ENCODE peak calls at places on chromosomes 13 and 19, in nine cellular contexts. G is kidney epithelial cell, M is foreskin fibroblast, W is dorsolateral prefrontal cortex, P is breast epithelium, Q is A549, U is colonic mucosa, X is sigmoid colon, F is GM12865. S is an unnamed sample.
A peak's percentile ranks its signal among the peaks of the same experiment; 100 is the strongest.

GRCh38 chr19:55152017-55152416 is 3.0 kb upstream of the TNNT1 start:
- DNase-seq in G (no peak), M (no peak), W (no peak), P (no peak), Q (no peak), U (no peak), X (no peak), F (no peak), S (no peak)

GRCh38 chr19:42153606-42154405 is 21.6 kb upstream of the POU2F2 start:
- DNase-seq in G (no peak), M (no peak), W (no peak), P (no peak), Q (no peak), U (no peak), X (no peak), F (no peak), S (no peak)

GRCh38 chr19:12695997-12696365 is 450 bp downstream of the FBXW9 start:
- DNase-seq in G (no peak), M (no peak), W (no peak), P (no peak), Q (peak; percentile 10), U (no peak), X (no peak), F (no peak), S (no peak)

GRCh38 chr19:32471811-32472210 is 66.2 kb downstream of the DPY19L3 start:
- DNase-seq in G (no peak), M (no peak), W (no peak), P (no peak), Q (no peak), U (no peak), X (no peak), F (no peak), S (no peak)

GRCh38 chr19:14450168-14450874 is 17.2 kb downstream of the PKN1 start:
- DNase-seq in G (no peak), M (peak; percentile 60), W (no peak), P (no peak), Q (peak; percentile 56), U (peak; percentile 39), X (no peak), F (peak; percentile 71), S (peak; percentile 22)

GRCh38 chr13:104085611-104086010 is 1019.4 kb upstream of the SLC10A2 start:
- DNase-seq in G (no peak), M (no peak), W (no peak), P (no peak), Q (no peak), U (no peak), X (no peak), F (no peak), S (no peak)

GRCh38 chr13:113064534-113065405 is 40.8 kb upstream of the F7 start:
- DNase-seq in G (peak; percentile 61), M (peak; percentile 26), W (no peak), P (no peak), Q (peak; percentile 7), U (no peak), X (no peak), F (no peak), S (no peak)

GRCh38 chr19:11387154-11388034 is 3.3 kb upstream of the EPOR start:
- DNase-seq in G (no peak), M (no peak), W (no peak), P (no peak), Q (no peak), U (no peak), X (no peak), F (no peak), S (no peak)

GRCh38 chr13:98265669-98266551 is 88.8 kb upstream of the RNF113B start:
- DNase-seq in G (peak; percentile 51), M (no peak), W (no peak), P (no peak), Q (no peak), U (peak; percentile 68), X (no peak), F (no peak), S (no peak)

GRCh38 chr13:113915786-113916329 is 52.0 kb upstream of the GAS6 start:
- DNase-seq in G (no peak), M (no peak), W (no peak), P (peak; percentile 25), Q (no peak), U (peak; percentile 13), X (no peak), F (no peak), S (no peak)

GRCh38 chr19:12937243-12938053 is 961 bp upstream of the CALR start:
- DNase-seq in G (no peak), M (no peak), W (no peak), P (no peak), Q (no peak), U (peak; percentile 66), X (peak; percentile 88), F (peak; percentile 79), S (no peak)

GRCh38 chr13:51644649-51645048 is 60.4 kb downstream of the WDFY2 start:
- DNase-seq in G (no peak), M (peak; percentile 36), W (no peak), P (no peak), Q (no peak), U (no peak), X (no peak), F (peak; percentile 27), S (no peak)

GRCh38 chr19:14056741-14057356 is 5.0 kb downstream of the PALM3 start:
- DNase-seq in G (no peak), M (no peak), W (no peak), P (no peak), Q (no peak), U (no peak), X (no peak), F (no peak), S (no peak)

GRCh38 chr13:59664586-59664985 is 499.1 kb downstream of the DIAPH3 start:
- DNase-seq in G (no peak), M (no peak), W (no peak), P (no peak), Q (no peak), U (no peak), X (no peak), F (no peak), S (no peak)
- H3K4me3 ChIP-seq in G (no peak overlapping the region), M (no peak overlapping the region), W (no peak overlapping the region), P (no peak overlapping the region), Q (no peak overlapping the region), U (no peak overlapping the region), X (no peak overlapping the region), F (no peak overlapping the region), S (no peak overlapping the region)

GRCh38 chr19:45911291-45911690 is 3.3 kb downstream of the NANOS2 start:
- DNase-seq in G (no peak), M (no peak), W (no peak), P (no peak), Q (no peak), U (no peak), X (no peak), F (no peak), S (no peak)

GRCh38 chr19:45917421-45918091 is 3.0 kb upstream of the NANOS2 start:
- DNase-seq in G (no peak), M (no peak), W (no peak), P (no peak), Q (no peak), U (no peak), X (no peak), F (no peak), S (no peak)

GRCh38 chr19:45918721-45919120 is 4.1 kb upstream of the NANOS2 start:
- DNase-seq in G (no peak), M (no peak), W (no peak), P (no peak), Q (no peak), U (no peak), X (no peak), F (no peak), S (no peak)

GRCh38 chr19:45908956-45909355 is 5.6 kb downstream of the NANOS2 start:
- DNase-seq in G (no peak), M (peak; percentile 39), W (no peak), P (no peak), Q (no peak), U (no peak), X (no peak), F (no peak), S (no peak)

GRCh38 chr19:45913874-45914830 is at the start of gene NANOS2:
- DNase-seq in G (no peak), M (peak; percentile 9), W (no peak), P (no peak), Q (no peak), U (no peak), X (no peak), F (peak; percentile 23), S (no peak)
- TF ChIP-seq CTCF in G (no peak), M (no peak), W (no peak), P (no peak), Q (peak; percentile 21), U (no peak), X (no peak), F (no peak), S (no peak)

DNA sequence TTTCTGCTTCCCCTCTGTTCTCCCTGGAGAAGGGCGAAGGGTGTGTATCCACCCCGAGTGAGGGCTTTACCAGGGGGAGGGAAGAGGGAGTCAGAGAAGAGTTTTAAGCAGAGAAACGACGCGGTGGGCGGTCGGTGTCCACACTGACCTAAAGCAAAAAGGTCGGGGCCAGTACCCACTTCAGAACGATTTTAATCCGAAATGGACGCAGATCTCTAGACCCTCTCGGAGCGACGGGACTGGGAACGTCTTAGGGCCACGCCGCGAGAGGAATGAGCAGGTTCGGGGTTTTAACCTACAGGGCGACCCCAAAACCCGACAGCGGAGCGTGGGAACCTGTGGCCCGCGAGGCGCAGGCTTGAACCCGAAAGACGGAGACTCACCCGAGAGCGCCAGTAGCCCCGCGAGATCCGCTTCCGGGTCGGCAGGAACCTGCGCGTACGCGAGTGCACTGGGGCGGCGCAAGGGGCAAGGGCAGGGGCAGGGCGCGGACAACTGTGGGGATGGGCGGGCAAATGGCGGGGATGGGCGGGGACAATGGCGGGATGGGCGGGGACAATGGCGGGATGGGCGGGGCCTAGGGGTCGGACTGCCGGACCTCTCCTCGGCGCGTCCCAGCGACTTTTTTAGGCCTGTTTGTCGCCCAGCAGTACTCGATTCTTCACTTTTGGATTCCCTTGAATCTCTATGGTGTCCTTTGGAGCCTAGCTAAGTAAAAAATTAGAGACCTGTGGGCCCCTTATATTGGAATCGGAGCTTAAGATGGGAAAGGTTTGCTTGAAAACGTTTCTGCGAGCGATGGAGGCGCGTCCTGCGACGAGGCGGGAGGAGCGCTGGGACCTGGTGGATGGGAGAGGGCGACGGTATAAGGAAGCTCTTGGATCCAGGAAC is at the start of gene ZNF677:
- DNase-seq in G (peak; percentile 50), M (peak; percentile 97), W (peak; percentile 94), P (peak; percentile 91), Q (no peak), U (peak; percentile 87), X (peak; percentile 96), F (peak; percentile 0), S (peak; percentile 71)
- H3K4me3 ChIP-seq in G (peak within 1 kb of the TSS; percentile 74), M (peak within 1 kb of the TSS; percentile 85), W (peak within 1 kb of the TSS; percentile 95), P (peak within 1 kb of the TSS; percentile 77), Q (no peak within 1 kb of the TSS), U (peak within 1 kb of the TSS; percentile 66), X (peak within 1 kb of the TSS; percentile 84), F (no peak within 1 kb of the TSS), S (peak within 1 kb of the TSS; percentile 67)

DNA sequence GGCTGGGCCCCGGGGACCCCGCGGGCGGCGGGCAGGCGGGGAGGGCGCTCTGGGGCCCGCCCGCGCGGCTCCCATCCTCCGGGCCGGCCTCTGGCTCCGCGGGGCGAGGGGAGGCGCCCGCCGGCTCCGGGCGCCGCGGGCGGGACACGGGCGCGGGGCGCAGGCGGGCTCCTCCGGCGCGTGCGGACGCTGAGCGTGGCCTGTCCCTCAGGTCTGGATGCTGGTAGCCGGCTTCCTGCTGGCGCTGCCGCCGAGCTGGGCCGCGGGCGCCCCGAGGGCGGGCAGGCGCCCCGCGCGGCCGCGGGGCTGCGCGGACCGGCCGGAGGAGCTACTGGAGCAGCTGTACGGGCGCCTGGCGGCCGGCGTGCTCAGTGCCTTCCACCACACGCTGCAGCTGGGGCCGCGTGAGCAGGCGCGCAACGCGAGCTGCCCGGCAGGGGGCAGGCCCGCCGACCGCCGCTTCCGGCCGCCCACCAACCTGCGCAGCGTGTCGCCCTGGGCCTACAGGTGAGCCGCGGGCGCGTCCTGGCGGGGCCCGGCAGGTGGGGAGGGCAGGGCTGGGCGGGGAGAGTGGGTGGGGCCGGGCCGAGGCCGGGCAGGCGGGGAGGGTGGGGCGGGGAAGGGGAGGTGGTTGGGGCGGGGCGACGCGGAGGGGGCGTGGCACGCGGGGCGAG is 423 bp downstream of the IL17D start:
- DNase-seq in G (peak; percentile 10), M (peak; percentile 92), W (peak; percentile 60), P (peak; percentile 69), Q (peak; percentile 75), U (peak; percentile 86), X (peak; percentile 88), F (peak; percentile 91), S (peak; percentile 47)
- TF ChIP-seq CTCF in G (no peak), M (peak; percentile 36), W (peak; percentile 40), P (no peak), Q (peak; percentile 19), U (peak; percentile 20), X (no peak), F (peak; percentile 65), S (peak; percentile 77)

S was measured in LNCaP clone FGC.